ENCODE peak calls at places on chromosomes 13 and 19, in six cellular contexts. Z, P, E, S, M and K are unnamed samples.

GRCh38 chr13:108606424-108606823 is 23.0 kb upstream of the MYO16 start:
- DNase-seq in Z (no peak), P (no peak), E (no peak), S (no peak), M (no peak), K (no peak)

GRCh38 chr19:46728693-46729339 is 11.9 kb upstream of the PRKD2 start:
- DNase-seq in Z (peak), P (peak), E (peak), S (no peak), M (peak), K (peak)

GRCh38 chr13:47087841-47088240 is 191.0 kb upstream of the HTR2A start:
- DNase-seq in Z (no peak), P (no peak), E (no peak), S (no peak), M (no peak), K (no peak)

GRCh38 chr19:12973236-12973635 is 3.9 kb downstream of the DAND5 start:
- DNase-seq in Z (no peak), P (no peak), E (no peak), S (no peak), M (no peak), K (no peak)

GRCh38 chr19:19081642-19082151 is 17.9 kb downstream of the SLC25A42 start:
- DNase-seq in Z (no peak), P (no peak), E (peak), S (no peak), M (no peak), K (no peak)

GRCh38 chr19:6047741-6048231 is 62.5 kb downstream of the RFX2 start:
- DNase-seq in Z (no peak), P (no peak), E (no peak), S (peak), M (peak), K (peak)

GRCh38 chr13:97435794-97436193 is 1.8 kb downstream of the RAP2A start:
- DNase-seq in Z (no peak), P (no peak), E (no peak), S (no peak), M (no peak), K (no peak)

GRCh38 chr13:51823351-51823750 is 19.4 kb upstream of the DHRS12 start:
- DNase-seq in Z (no peak), P (no peak), E (no peak), S (no peak), M (no peak), K (no peak)

GRCh38 chr19:2320057-2320456 is 8.3 kb downstream of the LSM7 start:
- DNase-seq in Z (no peak), P (no peak), E (no peak), S (no peak), M (peak), K (no peak)

GRCh38 chr19:19460761-19461265 is 54.5 kb downstream of the TSSK6 start:
- DNase-seq in Z (no peak), P (peak), E (peak), S (no peak), M (no peak), K (peak)

GRCh38 chr13:113023217-113023597 is 54.2 kb downstream of the MCF2L start:
- DNase-seq in Z (no peak), P (no peak), E (peak), S (no peak), M (no peak), K (no peak)

GRCh38 chr13:110499621-110500281 is 61.8 kb downstream of the RAB20 start:
- DNase-seq in Z (no peak), P (no peak), E (no peak), S (no peak), M (peak), K (no peak)

GRCh38 chr13:73715114-73715909 is 418.9 kb downstream of the KLF12 start:
- DNase-seq in Z (no peak), P (peak), E (no peak), S (no peak), M (no peak), K (no peak)

GRCh38 chr13:80871481-80871880 is 530.6 kb upstream of the SPRY2 start:
- DNase-seq in Z (no peak), P (no peak), E (no peak), S (no peak), M (peak), K (no peak)

GRCh38 chr19:50994129-50994528 is 7.3 kb downstream of the KLK8 start:
- DNase-seq in Z (no peak), P (no peak), E (no peak), S (no peak), M (no peak), K (no peak)

GRCh38 chr19:48989701-48990291 is 3.3 kb downstream of the GYS1 start:
- DNase-seq in Z (no peak), P (no peak), E (no peak), S (no peak), M (no peak), K (no peak)

GRCh38 chr19:48443262-48443661 is 2.5 kb upstream of the GRWD1 start:
- DNase-seq in Z (no peak), P (no peak), E (no peak), S (no peak), M (peak), K (no peak)

GRCh38 chr19:43465468-43466120 is at the start of gene LYPD3:
- DNase-seq in Z (no peak), P (no peak), E (peak), S (no peak), M (peak), K (peak)

GRCh38 chr19:13929956-13930355 is 8.3 kb downstream of the PODNL1 start:
- DNase-seq in Z (no peak), P (no peak), E (no peak), S (no peak), M (no peak), K (no peak)

GRCh38 chr19:34556500-34556899 is 74.9 kb downstream of the WTIP start:
- DNase-seq in Z (no peak), P (no peak), E (no peak), S (no peak), M (no peak), K (no peak)

GRCh38 chr13:34358811-34359513 is 541.0 kb downstream of the RFC3 start:
- DNase-seq in Z (no peak), P (no peak), E (no peak), S (no peak), M (no peak), K (no peak)

GRCh38 chr19:48466571-48467325 is 2.4 kb upstream of the CYTH2 start:
- DNase-seq in Z (no peak), P (no peak), E (no peak), S (no peak), M (no peak), K (no peak)

GRCh38 chr19:51777570-51778460 is 16.8 kb downstream of the FPR2 start:
- DNase-seq in Z (no peak), P (no peak), E (peak), S (peak), M (peak), K (peak)

GRCh38 chr13:41212881-41213280 is 18.5 kb upstream of the KBTBD7 start:
- DNase-seq in Z (no peak), P (no peak), E (no peak), S (no peak), M (no peak), K (no peak)